ENCODE peak calls at places on chromosomes 2 and 18, in seven cellular contexts. One of them, this sample, is unnamed.

GRCh38 chr18:2776596-2776995 is 70.2 kb upstream of the EMILIN2 start:
- DNase-seq in OCI-LY7: no peak
- DNase-seq in AG09309: no peak
- DNase-seq in A549: no peak
- DNase-seq in cardiac muscle cell: no peak
- DNase-seq in AG04450: no peak
- DNase-seq in choroid plexus epithelial cell: no peak
- DNase-seq in this sample: no peak

GRCh38 chr2:235860846-235861245 is 307.3 kb downstream of the GBX2 start:
- DNase-seq in OCI-LY7: no peak
- DNase-seq in cardiac muscle cell: no peak
- DNase-seq in A549: no peak
- DNase-seq in AG04450: no peak
- DNase-seq in AG09309: no peak
- DNase-seq in choroid plexus epithelial cell: no peak
- DNase-seq in this sample: no peak

GRCh38 chr2:37500031-37500430 is 155.6 kb downstream of the QPCT start:
- DNase-seq in AG09309: no peak
- DNase-seq in cardiac muscle cell: no peak
- DNase-seq in AG04450: peak
- DNase-seq in A549: no peak
- DNase-seq in OCI-LY7: no peak
- DNase-seq in choroid plexus epithelial cell: peak
- DNase-seq in this sample: no peak

GRCh38 chr18:3585656-3586509 is 135.9 kb downstream of the TGIF1 start:
- DNase-seq in choroid plexus epithelial cell: peak
- DNase-seq in cardiac muscle cell: peak
- DNase-seq in AG04450: no peak
- DNase-seq in OCI-LY7: peak
- DNase-seq in AG09309: peak
- DNase-seq in A549: peak
- DNase-seq in this sample: no peak

GRCh38 chr2:54099834-54100595 is 15.4 kb upstream of the ACYP2 start:
- DNase-seq in OCI-LY7: peak
- DNase-seq in AG04450: no peak
- DNase-seq in A549: no peak
- DNase-seq in cardiac muscle cell: no peak
- DNase-seq in choroid plexus epithelial cell: no peak
- DNase-seq in AG09309: no peak
- DNase-seq in this sample: no peak

GRCh38 chr18:37552296-37552695 is 13.3 kb downstream of the CELF4 start:
- DNase-seq in AG09309: no peak
- DNase-seq in choroid plexus epithelial cell: no peak
- DNase-seq in AG04450: no peak
- DNase-seq in A549: no peak
- DNase-seq in OCI-LY7: no peak
- DNase-seq in cardiac muscle cell: no peak
- DNase-seq in this sample: no peak

GRCh38 chr2:64276417-64277095 is 132.3 kb upstream of the PELI1 start:
- DNase-seq in AG09309: no peak
- DNase-seq in choroid plexus epithelial cell: peak
- DNase-seq in OCI-LY7: no peak
- DNase-seq in AG04450: no peak
- DNase-seq in cardiac muscle cell: no peak
- DNase-seq in A549: no peak
- DNase-seq in this sample: no peak

GRCh38 chr2:240428245-240428644 is 7.2 kb upstream of the GPC1 start:
- DNase-seq in OCI-LY7: no peak
- DNase-seq in cardiac muscle cell: no peak
- DNase-seq in AG09309: no peak
- DNase-seq in choroid plexus epithelial cell: no peak
- DNase-seq in AG04450: no peak
- DNase-seq in A549: no peak
- DNase-seq in this sample: no peak

GRCh38 chr2:227642691-227643090 is 23.9 kb upstream of the SCYGR5 start:
- DNase-seq in A549: no peak
- DNase-seq in cardiac muscle cell: no peak
- DNase-seq in OCI-LY7: no peak
- DNase-seq in AG09309: no peak
- DNase-seq in choroid plexus epithelial cell: no peak
- DNase-seq in AG04450: no peak
- DNase-seq in this sample: no peak

GRCh38 chr18:11689972-11690570 is 1.0 kb downstream of the GNAL start:
- DNase-seq in A549: peak
- DNase-seq in cardiac muscle cell: no peak
- DNase-seq in AG09309: no peak
- DNase-seq in AG04450: no peak
- DNase-seq in choroid plexus epithelial cell: peak
- DNase-seq in OCI-LY7: no peak
- DNase-seq in this sample: no peak

GRCh38 chr2:127421116-127421800 is 3.0 kb downstream of the PROC start:
- DNase-seq in AG09309: no peak
- DNase-seq in choroid plexus epithelial cell: no peak
- DNase-seq in AG04450: no peak
- DNase-seq in OCI-LY7: no peak
- DNase-seq in cardiac muscle cell: no peak
- DNase-seq in A549: no peak
- DNase-seq in this sample: no peak

GRCh38 chr2:54908591-54908990 is 141.7 kb downstream of the RTN4 start:
- DNase-seq in A549: no peak
- DNase-seq in cardiac muscle cell: no peak
- DNase-seq in AG09309: no peak
- DNase-seq in AG04450: no peak
- DNase-seq in OCI-LY7: no peak
- DNase-seq in choroid plexus epithelial cell: no peak
- DNase-seq in this sample: no peak

GRCh38 chr2:75290600-75291140 is 91.3 kb upstream of the TACR1 start:
- DNase-seq in cardiac muscle cell: peak
- DNase-seq in choroid plexus epithelial cell: peak
- DNase-seq in AG09309: no peak
- DNase-seq in AG04450: no peak
- DNase-seq in A549: no peak
- DNase-seq in OCI-LY7: no peak
- DNase-seq in this sample: no peak

GRCh38 chr18:24076950-24077349 is 61.9 kb upstream of the CABYR start:
- DNase-seq in choroid plexus epithelial cell: no peak
- DNase-seq in AG09309: no peak
- DNase-seq in OCI-LY7: no peak
- DNase-seq in AG04450: no peak
- DNase-seq in cardiac muscle cell: no peak
- DNase-seq in A549: no peak
- DNase-seq in this sample: no peak

GRCh38 chr18:41642756-41643155 is 312.3 kb upstream of the PIK3C3 start:
- DNase-seq in choroid plexus epithelial cell: no peak
- DNase-seq in A549: no peak
- DNase-seq in AG04450: no peak
- DNase-seq in AG09309: no peak
- DNase-seq in OCI-LY7: no peak
- DNase-seq in cardiac muscle cell: no peak
- DNase-seq in this sample: no peak

GRCh38 chr2:68878753-68879152 is 7.6 kb upstream of the BMP10 start:
- DNase-seq in AG04450: no peak
- DNase-seq in OCI-LY7: no peak
- DNase-seq in choroid plexus epithelial cell: peak
- DNase-seq in AG09309: no peak
- DNase-seq in cardiac muscle cell: no peak
- DNase-seq in A549: no peak
- DNase-seq in this sample: no peak

GRCh38 chr2:60336442-60337141 is 216.9 kb downstream of the BCL11A start:
- DNase-seq in AG09309: no peak
- DNase-seq in AG04450: no peak
- DNase-seq in A549: no peak
- DNase-seq in cardiac muscle cell: no peak
- DNase-seq in OCI-LY7: peak
- DNase-seq in choroid plexus epithelial cell: no peak
- DNase-seq in this sample: no peak

GRCh38 chr2:39625193-39625926 is 40.4 kb upstream of the TMEM178A start:
- DNase-seq in AG04450: no peak
- DNase-seq in A549: no peak
- DNase-seq in choroid plexus epithelial cell: no peak
- DNase-seq in cardiac muscle cell: no peak
- DNase-seq in OCI-LY7: no peak
- DNase-seq in AG09309: no peak
- DNase-seq in this sample: no peak

DNA sequence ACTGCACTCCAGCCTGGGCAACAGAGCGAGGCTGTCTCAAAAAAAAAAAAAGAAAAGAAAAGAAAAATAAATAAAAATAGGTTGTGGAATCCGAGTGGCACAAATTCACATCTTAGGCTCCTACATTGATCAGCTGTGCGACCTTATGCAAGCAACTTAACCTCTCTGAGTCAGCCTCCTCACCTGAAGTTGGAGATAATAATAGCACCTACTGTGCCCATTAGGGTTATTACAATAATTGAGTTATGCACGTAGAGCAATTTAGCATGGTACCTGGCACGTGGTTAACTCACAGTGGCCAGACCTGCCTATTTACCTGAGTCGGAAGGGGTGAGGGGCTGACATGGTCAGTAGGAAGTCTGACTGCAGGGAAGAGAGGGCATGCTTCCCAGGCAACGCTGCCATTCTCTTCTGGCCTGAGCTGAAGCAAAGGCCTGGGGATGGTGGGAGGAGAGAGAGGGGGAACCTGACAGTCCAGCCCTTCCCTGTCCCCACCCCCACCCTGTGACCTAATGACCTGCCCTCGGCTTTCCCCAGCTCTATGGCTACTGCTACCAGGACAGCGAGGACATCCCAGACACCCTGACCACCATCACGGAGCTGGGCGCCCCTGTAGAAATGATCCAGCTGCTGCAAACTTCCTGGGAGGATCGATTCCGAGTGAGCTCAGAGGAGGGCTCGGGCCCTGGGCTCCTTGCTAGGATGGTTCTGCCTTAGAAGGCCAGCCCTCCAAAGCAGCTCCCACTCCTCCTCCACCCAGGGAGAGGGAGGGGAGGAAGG is 5.1 kb downstream of the PKDCC start:
- DNase-seq in AG09309: no peak
- DNase-seq in choroid plexus epithelial cell: peak
- DNase-seq in A549: no peak
- DNase-seq in OCI-LY7: no peak
- DNase-seq in AG04450: peak
- DNase-seq in cardiac muscle cell: peak
- DNase-seq in this sample: no peak
- H3K4me3 ChIP-seq in AG09309: no peak
- H3K4me3 ChIP-seq in choroid plexus epithelial cell: peak
- H3K4me3 ChIP-seq in A549: no peak
- H3K4me3 ChIP-seq in OCI-LY7: no peak
- H3K4me3 ChIP-seq in AG04450: peak
- H3K4me3 ChIP-seq in cardiac muscle cell: no peak
- H3K4me3 ChIP-seq in this sample: no peak

GRCh38 chr18:9619545-9619944 is 5.2 kb upstream of the PPP4R1 start:
- DNase-seq in AG09309: no peak
- DNase-seq in AG04450: peak
- DNase-seq in A549: no peak
- DNase-seq in choroid plexus epithelial cell: peak
- DNase-seq in OCI-LY7: no peak
- DNase-seq in cardiac muscle cell: no peak
- DNase-seq in this sample: no peak
- H3K4me3 ChIP-seq in AG09309: no peak
- H3K4me3 ChIP-seq in AG04450: no peak
- H3K4me3 ChIP-seq in A549: no peak
- H3K4me3 ChIP-seq in choroid plexus epithelial cell: no peak
- H3K4me3 ChIP-seq in OCI-LY7: no peak
- H3K4me3 ChIP-seq in cardiac muscle cell: no peak
- H3K4me3 ChIP-seq in this sample: no peak

DNA sequence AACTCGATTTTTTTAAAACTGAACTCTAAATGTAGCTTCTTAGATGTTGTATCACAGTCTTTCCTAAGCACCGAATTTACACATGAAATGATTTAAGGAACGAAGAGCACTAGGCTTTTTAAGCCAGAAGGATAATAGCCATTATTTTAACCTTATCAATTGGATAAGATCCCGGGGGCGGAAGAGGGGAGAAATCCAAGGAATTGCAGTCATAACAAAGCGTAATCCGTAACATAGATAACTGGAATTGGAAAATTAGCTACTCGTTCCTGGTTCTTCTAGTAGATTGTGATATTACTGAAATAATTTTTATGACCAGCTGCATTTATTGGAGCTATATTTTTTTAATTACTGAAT is 988 bp upstream of the KANSL1L start:
- DNase-seq in choroid plexus epithelial cell: no peak
- DNase-seq in AG04450: no peak
- DNase-seq in cardiac muscle cell: no peak
- DNase-seq in AG09309: no peak
- DNase-seq in A549: no peak
- DNase-seq in OCI-LY7: no peak
- DNase-seq in this sample: no peak
- H3K4me3 ChIP-seq in choroid plexus epithelial cell: peak
- H3K4me3 ChIP-seq in AG04450: peak
- H3K4me3 ChIP-seq in cardiac muscle cell: peak
- H3K4me3 ChIP-seq in AG09309: peak
- H3K4me3 ChIP-seq in A549: peak
- H3K4me3 ChIP-seq in OCI-LY7: peak
- H3K4me3 ChIP-seq in this sample: peak

GRCh38 chr18:28045880-28046279 is 131.1 kb downstream of the CDH2 start:
- DNase-seq in AG09309: no peak
- DNase-seq in A549: no peak
- DNase-seq in AG04450: no peak
- DNase-seq in OCI-LY7: no peak
- DNase-seq in choroid plexus epithelial cell: no peak
- DNase-seq in cardiac muscle cell: no peak
- DNase-seq in this sample: no peak
- H3K4me3 ChIP-seq in AG09309: no peak
- H3K4me3 ChIP-seq in A549: no peak
- H3K4me3 ChIP-seq in AG04450: peak
- H3K4me3 ChIP-seq in OCI-LY7: no peak
- H3K4me3 ChIP-seq in choroid plexus epithelial cell: no peak
- H3K4me3 ChIP-seq in cardiac muscle cell: no peak
- H3K4me3 ChIP-seq in this sample: no peak

GRCh38 chr2:232928564-232929302 is 58.7 kb downstream of the SNORC start:
- DNase-seq in choroid plexus epithelial cell: no peak
- DNase-seq in AG04450: no peak
- DNase-seq in OCI-LY7: no peak
- DNase-seq in A549: no peak
- DNase-seq in cardiac muscle cell: no peak
- DNase-seq in AG09309: no peak
- DNase-seq in this sample: no peak
- H3K4me3 ChIP-seq in choroid plexus epithelial cell: peak
- H3K4me3 ChIP-seq in AG04450: no peak
- H3K4me3 ChIP-seq in OCI-LY7: no peak
- H3K4me3 ChIP-seq in A549: peak
- H3K4me3 ChIP-seq in cardiac muscle cell: peak
- H3K4me3 ChIP-seq in AG09309: no peak
- H3K4me3 ChIP-seq in this sample: peak